ENCODE peak calls at places on chromosome 18, in seven cellular contexts. One of them, this sample, is unnamed.

GRCh38 chr18:42255908-42256765 is 301.1 kb downstream of the PIK3C3 start:
- DNase-seq in left ventricle myocardium inferior: no peak
- DNase-seq in colonic mucosa: no peak
- DNase-seq in fibroblast of mammary gland: no peak
- DNase-seq in NB4: no peak
- DNase-seq in BJ: no peak
- DNase-seq in GM06990: no peak
- DNase-seq in this sample: no peak

GRCh38 chr18:13800505-13801259 is 23.3 kb upstream of the MC5R start:
- DNase-seq in left ventricle myocardium inferior: peak
- DNase-seq in colonic mucosa: peak
- DNase-seq in fibroblast of mammary gland: peak
- DNase-seq in NB4: no peak
- DNase-seq in BJ: no peak
- DNase-seq in GM06990: peak
- DNase-seq in this sample: peak

GRCh38 chr18:13539843-13540535 is 186.4 kb downstream of the FAM210A start:
- DNase-seq in left ventricle myocardium inferior: no peak
- DNase-seq in colonic mucosa: no peak
- DNase-seq in fibroblast of mammary gland: no peak
- DNase-seq in NB4: no peak
- DNase-seq in BJ: no peak
- DNase-seq in GM06990: no peak
- DNase-seq in this sample: no peak

GRCh38 chr18:31555971-31556747 is 35.5 kb upstream of the TTR start:
- DNase-seq in left ventricle myocardium inferior: no peak
- DNase-seq in colonic mucosa: peak
- DNase-seq in fibroblast of mammary gland: peak
- DNase-seq in NB4: peak
- DNase-seq in BJ: peak
- DNase-seq in GM06990: peak
- DNase-seq in this sample: peak

GRCh38 chr18:53911200-53911599 is 313.3 kb downstream of the MBD2 start:
- DNase-seq in left ventricle myocardium inferior: no peak
- DNase-seq in colonic mucosa: no peak
- DNase-seq in fibroblast of mammary gland: no peak
- DNase-seq in NB4: no peak
- DNase-seq in BJ: no peak
- DNase-seq in GM06990: no peak
- DNase-seq in this sample: peak

GRCh38 chr18:50004013-50004412 is 190.7 kb upstream of the ACAA2 start:
- DNase-seq in left ventricle myocardium inferior: no peak
- DNase-seq in colonic mucosa: no peak
- DNase-seq in fibroblast of mammary gland: no peak
- DNase-seq in NB4: no peak
- DNase-seq in BJ: no peak
- DNase-seq in GM06990: no peak
- DNase-seq in this sample: no peak

GRCh38 chr18:37484893-37485834 is 80.4 kb downstream of the CELF4 start:
- DNase-seq in left ventricle myocardium inferior: no peak
- DNase-seq in colonic mucosa: no peak
- DNase-seq in fibroblast of mammary gland: peak
- DNase-seq in NB4: no peak
- DNase-seq in BJ: no peak
- DNase-seq in GM06990: no peak
- DNase-seq in this sample: peak

GRCh38 chr18:68219274-68219673 is 495.6 kb downstream of the TMX3 start:
- DNase-seq in left ventricle myocardium inferior: no peak
- DNase-seq in colonic mucosa: no peak
- DNase-seq in fibroblast of mammary gland: peak
- DNase-seq in NB4: no peak
- DNase-seq in BJ: no peak
- DNase-seq in GM06990: no peak
- DNase-seq in this sample: no peak

GRCh38 chr18:48797841-48798255 is 152.9 kb downstream of the SMAD7 start:
- DNase-seq in left ventricle myocardium inferior: peak
- DNase-seq in colonic mucosa: no peak
- DNase-seq in fibroblast of mammary gland: no peak
- DNase-seq in NB4: no peak
- DNase-seq in BJ: no peak
- DNase-seq in GM06990: no peak
- DNase-seq in this sample: no peak

GRCh38 chr18:61860302-61860701 is 32.5 kb downstream of the RNF152 start:
- DNase-seq in left ventricle myocardium inferior: no peak
- DNase-seq in colonic mucosa: no peak
- DNase-seq in fibroblast of mammary gland: no peak
- DNase-seq in NB4: no peak
- DNase-seq in BJ: no peak
- DNase-seq in GM06990: no peak
- DNase-seq in this sample: no peak

GRCh38 chr18:39455300-39455699 is 1889.7 kb upstream of the CELF4 start:
- DNase-seq in left ventricle myocardium inferior: no peak
- DNase-seq in colonic mucosa: no peak
- DNase-seq in fibroblast of mammary gland: peak
- DNase-seq in NB4: no peak
- DNase-seq in BJ: no peak
- DNase-seq in GM06990: no peak
- DNase-seq in this sample: no peak

GRCh38 chr18:28407681-28408080 is 230.8 kb upstream of the CDH2 start:
- DNase-seq in left ventricle myocardium inferior: no peak
- DNase-seq in colonic mucosa: no peak
- DNase-seq in fibroblast of mammary gland: no peak
- DNase-seq in NB4: no peak
- DNase-seq in BJ: peak
- DNase-seq in GM06990: no peak
- DNase-seq in this sample: no peak

GRCh38 chr18:28837100-28837499 is 660.2 kb upstream of the CDH2 start:
- DNase-seq in left ventricle myocardium inferior: no peak
- DNase-seq in colonic mucosa: no peak
- DNase-seq in fibroblast of mammary gland: no peak
- DNase-seq in NB4: no peak
- DNase-seq in BJ: no peak
- DNase-seq in GM06990: no peak
- DNase-seq in this sample: no peak

GRCh38 chr18:6683112-6683876 is 46.2 kb upstream of the ARHGAP28 start:
- DNase-seq in left ventricle myocardium inferior: no peak
- DNase-seq in colonic mucosa: no peak
- DNase-seq in fibroblast of mammary gland: no peak
- DNase-seq in NB4: no peak
- DNase-seq in BJ: no peak
- DNase-seq in GM06990: no peak
- DNase-seq in this sample: peak

GRCh38 chr18:27750014-27750413 is 426.9 kb downstream of the CDH2 start:
- DNase-seq in left ventricle myocardium inferior: no peak
- DNase-seq in colonic mucosa: peak
- DNase-seq in fibroblast of mammary gland: peak
- DNase-seq in NB4: peak
- DNase-seq in BJ: no peak
- DNase-seq in GM06990: no peak
- DNase-seq in this sample: peak

GRCh38 chr18:1014951-1015627 is 110.4 kb downstream of the ADCYAP1 start:
- DNase-seq in left ventricle myocardium inferior: no peak
- DNase-seq in colonic mucosa: no peak
- DNase-seq in fibroblast of mammary gland: no peak
- DNase-seq in NB4: no peak
- DNase-seq in BJ: no peak
- DNase-seq in GM06990: no peak
- DNase-seq in this sample: peak

GRCh38 chr18:45764000-45764686 is 40.2 kb downstream of the SLC14A1 start:
- DNase-seq in left ventricle myocardium inferior: no peak
- DNase-seq in colonic mucosa: no peak
- DNase-seq in fibroblast of mammary gland: peak
- DNase-seq in NB4: peak
- DNase-seq in BJ: no peak
- DNase-seq in GM06990: no peak
- DNase-seq in this sample: no peak

GRCh38 chr18:26477828-26478466 is 70.4 kb downstream of the KCTD1 start:
- DNase-seq in left ventricle myocardium inferior: no peak
- DNase-seq in colonic mucosa: no peak
- DNase-seq in fibroblast of mammary gland: no peak
- DNase-seq in NB4: no peak
- DNase-seq in BJ: no peak
- DNase-seq in GM06990: no peak
- DNase-seq in this sample: no peak

GRCh38 chr18:8701546-8702118 is 3.7 kb upstream of the MTCL1 start:
- DNase-seq in left ventricle myocardium inferior: no peak
- DNase-seq in colonic mucosa: no peak
- DNase-seq in fibroblast of mammary gland: peak
- DNase-seq in NB4: no peak
- DNase-seq in BJ: peak
- DNase-seq in GM06990: no peak
- DNase-seq in this sample: no peak

GRCh38 chr18:63130176-63130575 is 189.4 kb downstream of the BCL2 start:
- DNase-seq in left ventricle myocardium inferior: no peak
- DNase-seq in colonic mucosa: no peak
- DNase-seq in fibroblast of mammary gland: no peak
- DNase-seq in NB4: peak
- DNase-seq in BJ: no peak
- DNase-seq in GM06990: no peak
- DNase-seq in this sample: no peak

GRCh38 chr18:63126134-63127067 is 193.2 kb downstream of the BCL2 start:
- DNase-seq in left ventricle myocardium inferior: no peak
- DNase-seq in colonic mucosa: no peak
- DNase-seq in fibroblast of mammary gland: no peak
- DNase-seq in NB4: no peak
- DNase-seq in BJ: no peak
- DNase-seq in GM06990: no peak
- DNase-seq in this sample: no peak

GRCh38 chr18:63131106-63131943 is 188.2 kb downstream of the BCL2 start:
- DNase-seq in left ventricle myocardium inferior: no peak
- DNase-seq in colonic mucosa: peak
- DNase-seq in fibroblast of mammary gland: peak
- DNase-seq in NB4: peak
- DNase-seq in BJ: peak
- DNase-seq in GM06990: no peak
- DNase-seq in this sample: peak

GRCh38 chr18:63131944-63132818 is 187.4 kb downstream of the BCL2 start:
- DNase-seq in left ventricle myocardium inferior: no peak
- DNase-seq in colonic mucosa: no peak
- DNase-seq in fibroblast of mammary gland: no peak
- DNase-seq in NB4: no peak
- DNase-seq in BJ: no peak
- DNase-seq in GM06990: no peak
- DNase-seq in this sample: no peak

DNA sequence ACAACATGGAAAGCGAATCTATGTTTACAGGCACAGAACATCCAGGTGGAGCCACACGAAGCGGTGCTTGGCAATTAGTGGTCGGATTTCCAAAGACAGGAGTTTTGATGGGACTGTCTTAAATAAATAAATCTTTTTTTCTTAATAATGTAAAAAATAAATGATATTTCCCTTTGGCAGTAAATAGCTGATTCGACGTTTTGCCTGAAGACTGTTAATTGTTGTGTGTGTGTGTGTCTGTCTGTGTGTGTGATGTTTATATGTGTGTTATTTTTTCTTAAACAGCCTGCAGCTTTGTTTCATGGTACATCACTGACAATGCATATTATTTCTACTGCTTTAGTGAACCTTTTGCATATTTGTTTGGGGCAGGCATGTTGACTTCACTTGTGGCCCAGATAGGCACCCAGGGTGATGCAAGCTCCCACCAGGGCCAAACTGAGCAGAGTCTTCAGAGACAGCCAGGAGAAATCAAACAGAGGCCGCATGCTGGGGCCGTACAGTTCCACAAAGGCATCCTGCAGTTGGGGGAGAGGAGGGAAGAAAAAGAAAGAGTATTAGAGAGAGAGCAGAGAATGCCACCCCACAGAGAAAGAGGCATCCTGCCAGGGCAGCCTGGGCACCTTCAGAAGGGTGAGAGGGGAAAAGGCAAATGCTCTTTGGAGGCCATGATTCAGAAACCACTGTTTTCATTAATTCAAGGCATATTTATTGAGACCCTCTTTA is 191.2 kb downstream of the BCL2 start:
- DNase-seq in left ventricle myocardium inferior: no peak
- DNase-seq in colonic mucosa: no peak
- DNase-seq in fibroblast of mammary gland: no peak
- DNase-seq in NB4: no peak
- DNase-seq in BJ: no peak
- DNase-seq in GM06990: no peak
- DNase-seq in this sample: no peak
- H3K4me3 ChIP-seq in left ventricle myocardium inferior: no peak
- H3K4me3 ChIP-seq in colonic mucosa: no peak
- H3K4me3 ChIP-seq in fibroblast of mammary gland: no peak
- H3K4me3 ChIP-seq in NB4: no peak
- H3K4me3 ChIP-seq in BJ: no peak
- H3K4me3 ChIP-seq in GM06990: no peak
- H3K4me3 ChIP-seq in this sample: no peak

GRCh38 chr18:22324191-22325131 is 93.3 kb downstream of the CTAGE1 start:
- DNase-seq in left ventricle myocardium inferior: peak
- DNase-seq in colonic mucosa: no peak
- DNase-seq in fibroblast of mammary gland: peak
- DNase-seq in NB4: no peak
- DNase-seq in BJ: no peak
- DNase-seq in GM06990: no peak
- DNase-seq in this sample: peak
- H3K4me3 ChIP-seq in left ventricle myocardium inferior: peak
- H3K4me3 ChIP-seq in colonic mucosa: no peak
- H3K4me3 ChIP-seq in fibroblast of mammary gland: no peak
- H3K4me3 ChIP-seq in NB4: no peak
- H3K4me3 ChIP-seq in BJ: no peak
- H3K4me3 ChIP-seq in GM06990: no peak
- H3K4me3 ChIP-seq in this sample: peak

DNA sequence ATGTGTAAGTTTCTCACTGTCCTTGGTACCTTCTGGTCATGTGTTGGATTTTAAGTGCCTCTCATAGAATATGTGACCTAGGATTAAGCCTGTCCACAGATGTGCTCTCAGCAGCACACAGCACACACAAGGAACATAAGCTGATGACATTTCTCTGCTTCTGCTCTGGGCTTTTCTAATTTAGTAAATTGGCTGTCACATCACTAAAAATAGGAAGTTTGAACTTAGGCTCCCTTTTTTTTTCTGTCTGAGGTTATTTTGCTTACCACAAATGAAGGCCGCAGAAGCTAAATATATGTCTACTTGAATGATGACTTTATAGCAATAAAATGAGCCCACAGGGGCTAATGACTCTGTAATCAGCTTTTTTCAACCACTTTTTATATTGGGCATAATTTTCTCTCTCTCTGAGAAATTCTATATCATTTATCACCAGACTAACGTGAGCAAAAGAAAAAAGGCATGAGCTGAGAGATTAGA is 150.2 kb upstream of the KLHL14 start:
- DNase-seq in left ventricle myocardium inferior: no peak
- DNase-seq in colonic mucosa: no peak
- DNase-seq in fibroblast of mammary gland: no peak
- DNase-seq in NB4: peak
- DNase-seq in BJ: no peak
- DNase-seq in GM06990: peak
- DNase-seq in this sample: no peak
- H3K4me3 ChIP-seq in left ventricle myocardium inferior: no peak
- H3K4me3 ChIP-seq in colonic mucosa: no peak
- H3K4me3 ChIP-seq in fibroblast of mammary gland: no peak
- H3K4me3 ChIP-seq in NB4: no peak
- H3K4me3 ChIP-seq in BJ: no peak
- H3K4me3 ChIP-seq in GM06990: no peak
- H3K4me3 ChIP-seq in this sample: no peak

DNA sequence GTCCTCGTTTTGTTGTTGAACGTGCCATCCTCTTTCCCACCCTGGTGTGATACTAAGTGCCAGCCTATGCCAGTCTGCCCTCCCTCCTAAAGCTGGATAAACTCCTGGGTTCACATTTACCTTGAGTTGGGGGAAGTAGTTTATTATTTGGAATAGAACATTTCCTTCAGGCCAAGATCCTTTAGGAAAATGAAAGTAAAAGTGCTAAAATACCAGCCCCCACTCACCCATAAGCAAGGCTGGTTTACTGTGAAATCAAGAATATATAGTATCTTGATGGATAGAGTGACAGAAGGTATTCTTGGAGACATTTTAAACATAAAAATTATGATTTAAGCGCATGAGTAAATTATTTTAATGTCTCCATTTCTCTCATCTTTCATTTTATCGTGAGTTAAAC is 27.1 kb downstream of the ZNF532 start:
- DNase-seq in left ventricle myocardium inferior: no peak
- DNase-seq in colonic mucosa: no peak
- DNase-seq in fibroblast of mammary gland: no peak
- DNase-seq in NB4: no peak
- DNase-seq in BJ: no peak
- DNase-seq in GM06990: no peak
- DNase-seq in this sample: no peak
- H3K4me3 ChIP-seq in left ventricle myocardium inferior: peak
- H3K4me3 ChIP-seq in colonic mucosa: no peak
- H3K4me3 ChIP-seq in fibroblast of mammary gland: no peak
- H3K4me3 ChIP-seq in NB4: no peak
- H3K4me3 ChIP-seq in BJ: no peak
- H3K4me3 ChIP-seq in GM06990: no peak
- H3K4me3 ChIP-seq in this sample: no peak

This sample was measured in GM23338.